ENCODE peak calls at places on chromosomes 2 and 18, in six cellular contexts. M, Y, L, E, A and Q are unnamed samples.

GRCh38 chr2:136381722-136382633 is 264.0 kb upstream of the CXCR4 start:
- DNase-seq in M (no peak), Y (no peak), L (no peak), E (no peak), A (peak), Q (no peak)

GRCh38 chr18:70354771-70355170 is 65.9 kb downstream of the SOCS6 start:
- DNase-seq in M (no peak), Y (no peak), L (no peak), E (no peak), A (no peak), Q (no peak)

GRCh38 chr2:40668435-40668834 is 216.5 kb upstream of the SLC8A1 start:
- DNase-seq in M (no peak), Y (no peak), L (no peak), E (no peak), A (no peak), Q (no peak)

GRCh38 chr2:328761-329160 is 40.9 kb upstream of the ALKAL2 start:
- DNase-seq in M (no peak), Y (no peak), L (no peak), E (no peak), A (no peak), Q (peak)

GRCh38 chr18:8516391-8517250 is 92.6 kb upstream of the RAB12 start:
- DNase-seq in M (no peak), Y (no peak), L (no peak), E (peak), A (no peak), Q (peak)

GRCh38 chr2:173191601-173192000 is 116.0 kb downstream of the MAP3K20 start:
- DNase-seq in M (no peak), Y (no peak), L (no peak), E (peak), A (no peak), Q (peak)

GRCh38 chr2:208062113-208062512 is 36.8 kb upstream of the PLEKHM3 start:
- DNase-seq in M (no peak), Y (no peak), L (no peak), E (peak), A (no peak), Q (peak)

GRCh38 chr18:500230-500555 is 308 bp downstream of the COLEC12 start:
- DNase-seq in M (no peak), Y (no peak), L (peak), E (peak), A (no peak), Q (no peak)

GRCh38 chr2:118300807-118301206 is 212.5 kb downstream of the INSIG2 start:
- DNase-seq in M (no peak), Y (no peak), L (no peak), E (no peak), A (no peak), Q (peak)

GRCh38 chr18:44819944-44820510 is 139.3 kb downstream of the SETBP1 start:
- DNase-seq in M (no peak), Y (peak), L (no peak), E (no peak), A (peak), Q (no peak)

GRCh38 chr2:25651782-25652455 is 21.5 kb downstream of the DTNB start:
- DNase-seq in M (no peak), Y (no peak), L (no peak), E (no peak), A (no peak), Q (no peak)

GRCh38 chr2:138601438-138602165 is 100.0 kb downstream of the SPOPL start:
- DNase-seq in M (no peak), Y (no peak), L (no peak), E (no peak), A (no peak), Q (peak)

GRCh38 chr2:567865-568638 is 109.2 kb downstream of the TMEM18 start:
- DNase-seq in M (no peak), Y (no peak), L (no peak), E (peak), A (no peak), Q (peak)

GRCh38 chr2:46924038-46924437 is 8.4 kb upstream of the MCFD2 start:
- DNase-seq in M (no peak), Y (no peak), L (no peak), E (no peak), A (no peak), Q (no peak)

GRCh38 chr18:9835112-9835755 is 50.5 kb upstream of the TXNDC2 start:
- DNase-seq in M (peak), Y (no peak), L (no peak), E (no peak), A (no peak), Q (no peak)

GRCh38 chr2:224357098-224357901 is 44.6 kb downstream of the FAM124B start:
- DNase-seq in M (no peak), Y (no peak), L (peak), E (peak), A (peak), Q (peak)

GRCh38 chr2:176270100-176270750 is 983 bp downstream of the MTX2 start:
- DNase-seq in M (no peak), Y (no peak), L (no peak), E (peak), A (peak), Q (peak)

GRCh38 chr18:24659837-24660720 is 199.6 kb downstream of the HRH4 start:
- DNase-seq in M (peak), Y (no peak), L (no peak), E (no peak), A (no peak), Q (no peak)

GRCh38 chr2:180017764-180018163 is 10.7 kb upstream of the CWC22 start:
- DNase-seq in M (no peak), Y (no peak), L (no peak), E (no peak), A (no peak), Q (peak)

GRCh38 chr2:134154269-134154668 is 99.6 kb upstream of the MGAT5 start:
- DNase-seq in M (no peak), Y (no peak), L (no peak), E (no peak), A (peak), Q (no peak)

GRCh38 chr2:3959372-3959771 is 256.0 kb downstream of the DCDC2C start:
- DNase-seq in M (peak), Y (no peak), L (peak), E (peak), A (peak), Q (peak)

GRCh38 chr2:55048925-55049793 is 1.1 kb downstream of the RTN4 start:
- DNase-seq in M (peak), Y (peak), L (peak), E (peak), A (peak), Q (peak)

GRCh38 chr2:10831387-10831985 is 18.9 kb upstream of the PDIA6 start:
- DNase-seq in M (no peak), Y (no peak), L (no peak), E (no peak), A (no peak), Q (no peak)

GRCh38 chr2:43541165-43541564 is 54.7 kb downstream of the THADA start:
- DNase-seq in M (no peak), Y (no peak), L (no peak), E (no peak), A (no peak), Q (peak)

GRCh38 chr18:48106498-48106897 is 176.0 kb upstream of the SMAD2 start:
- DNase-seq in M (peak), Y (no peak), L (no peak), E (no peak), A (no peak), Q (no peak)

GRCh38 chr2:2041256-2041824 is 289.7 kb downstream of the MYT1L start:
- DNase-seq in M (no peak), Y (no peak), L (no peak), E (no peak), A (no peak), Q (no peak)

GRCh38 chr2:176187306-176188217 is 906 bp upstream of the HOXD1 start:
- DNase-seq in M (peak), Y (no peak), L (peak), E (no peak), A (no peak), Q (no peak)

GRCh38 chr2:8584174-8585066 is 97.4 kb upstream of the ID2 start:
- DNase-seq in M (no peak), Y (no peak), L (no peak), E (no peak), A (no peak), Q (no peak)

GRCh38 chr2:45259144-45259543 is 249.9 kb upstream of the SIX2 start:
- DNase-seq in M (peak), Y (no peak), L (no peak), E (no peak), A (no peak), Q (peak)

GRCh38 chr2:213187833-213188532 is 36.6 kb upstream of the IKZF2 start:
- DNase-seq in M (no peak), Y (no peak), L (no peak), E (peak), A (no peak), Q (peak)

GRCh38 chr2:142757111-142757510 is 120.4 kb upstream of the KYNU start:
- DNase-seq in M (no peak), Y (no peak), L (no peak), E (peak), A (no peak), Q (no peak)

GRCh38 chr2:238820909-238821308 is 27.0 kb upstream of the TWIST2 start:
- DNase-seq in M (no peak), Y (no peak), L (no peak), E (peak), A (no peak), Q (peak)

GRCh38 chr2:191488135-191488534 is 189.8 kb upstream of the NABP1 start:
- DNase-seq in M (no peak), Y (no peak), L (no peak), E (peak), A (no peak), Q (no peak)